ENCODE peak calls at places on chromosomes 7 and 10, in five cellular contexts. Q is IMR-90; L is CD4-positive, CD25-positive, alpha-beta regulatory T cell; Z is adrenal gland; B is left ventricle myocardium inferior. V is an unnamed sample.
A peak's percentile ranks its signal among the peaks of the same experiment; 100 is the strongest.

GRCh38 chr7:84204655-84205054 is 10.1 kb upstream of the SEMA3A start:
- DNase-seq in B (no peak), L (no peak), Z (no peak), Q (peak; percentile 88), V (no peak)

GRCh38 chr7:114392686-114393085 is 21.9 kb upstream of the FOXP2 start:
- DNase-seq in Q (no peak), L (no peak), B (no peak), Z (no peak), V (no peak)

GRCh38 chr10:70130878-70131559 is 1.6 kb downstream of the AIFM2 start:
- DNase-seq in L (no peak), Z (peak; percentile 36), Q (peak; percentile 71), B (no peak), V (no peak)

GRCh38 chr10:130739016-130739756 is 572.3 kb downstream of the TCERG1L start:
- DNase-seq in B (no peak), Q (no peak), L (no peak), Z (no peak), V (no peak)

GRCh38 chr10:110642980-110643655 is 1.0 kb upstream of the RBM20 start:
- DNase-seq in L (no peak), B (peak; percentile 26), Q (no peak), Z (no peak), V (no peak)

GRCh38 chr7:80775481-80775880 is 137.0 kb downstream of the CD36 start:
- DNase-seq in B (no peak), Z (no peak), L (no peak), Q (no peak), V (no peak)

GRCh38 chr10:46550795-46551700 is 5.4 kb downstream of the GPRIN2 start:
- DNase-seq in Q (no peak), B (peak; percentile 12), L (no peak), Z (no peak), V (peak; percentile 63)

GRCh38 chr10:114271014-114271778 is 32.1 kb downstream of the VWA2 start:
- DNase-seq in L (no peak), Z (no peak), B (no peak), Q (no peak), V (peak; percentile 78)

GRCh38 chr7:134660961-134661376 is 14.3 kb downstream of the BPGM start:
- DNase-seq in B (no peak), Q (peak; percentile 88), Z (no peak), L (no peak), V (no peak)

GRCh38 chr7:102008535-102009262 is 191.3 kb downstream of the CUX1 start:
- DNase-seq in B (no peak), Q (no peak), L (no peak), Z (no peak), V (peak; percentile 86)

GRCh38 chr10:112904000-112904399 is 46.0 kb upstream of the TCF7L2 start:
- DNase-seq in B (no peak), L (no peak), Z (no peak), Q (peak; percentile 60), V (no peak)

GRCh38 chr10:78599122-78599853 is 469.5 kb upstream of the ZMIZ1 start:
- DNase-seq in L (no peak), Z (no peak), Q (no peak), B (no peak), V (no peak)

GRCh38 chr7:151088856-151089699 is 2.8 kb downstream of the AGAP3 start:
- DNase-seq in L (no peak), Z (peak; percentile 69), Q (peak; percentile 76), B (peak; percentile 69), V (peak; percentile 68)
- H3K4me3 ChIP-seq in L (no peak overlapping the region), Z (no peak overlapping the region), Q (peak overlapping the region; percentile 86), B (peak overlapping the region; percentile 90), V (peak overlapping the region; percentile 82)

GRCh38 chr7:54129035-54129434 is 413.1 kb upstream of the VSTM2A start:
- DNase-seq in B (no peak), Z (no peak), L (no peak), Q (no peak), V (no peak)
- H3K9me3 ChIP-seq in B (peaks cover 51% of the 10 kb centered on the region), Z (no peaks in the 10 kb centered on the region), L (no peaks in the 10 kb centered on the region), Q (peaks cover 5% of the 10 kb centered on the region), V (no peaks in the 10 kb centered on the region)

GRCh38 chr10:12010353-12010752 is 32.3 kb downstream of the UPF2 start:
- DNase-seq in Z (no peak), L (no peak), B (no peak), Q (no peak), V (no peak)
- H3K36me3 ChIP-seq in Z (no peaks in the 10 kb centered on the region), L (peaks cover 58% of the 10 kb centered on the region), B (peaks cover 72% of the 10 kb centered on the region), Q (peaks cover 22% of the 10 kb centered on the region), V (peaks cover 79% of the 10 kb centered on the region)

GRCh38 chr7:93575555-93576397 is 1.3 kb upstream of the CALCR start:
- DNase-seq in L (no peak), Z (no peak), B (no peak), Q (no peak), V (no peak)
- H3K4me3 ChIP-seq in L (no peak overlapping the region), Z (no peak overlapping the region), B (no peak overlapping the region), Q (no peak overlapping the region), V (no peak overlapping the region)

GRCh38 chr7:158103378-158103777 is 484.2 kb downstream of the PTPRN2 start:
- DNase-seq in Z (no peak), L (no peak), B (no peak), Q (no peak), V (no peak)

GRCh38 chr7:158108646-158109293 is 478.9 kb downstream of the PTPRN2 start:
- DNase-seq in B (no peak), L (no peak), Z (no peak), Q (no peak), V (no peak)

GRCh38 chr7:158107806-158108205 is 479.8 kb downstream of the PTPRN2 start:
- DNase-seq in Z (no peak), B (no peak), L (no peak), Q (no peak), V (no peak)

GRCh38 chr7:158109364-158110033 is 478.1 kb downstream of the PTPRN2 start:
- DNase-seq in Q (no peak), Z (no peak), B (no peak), L (no peak), V (no peak)

DNA sequence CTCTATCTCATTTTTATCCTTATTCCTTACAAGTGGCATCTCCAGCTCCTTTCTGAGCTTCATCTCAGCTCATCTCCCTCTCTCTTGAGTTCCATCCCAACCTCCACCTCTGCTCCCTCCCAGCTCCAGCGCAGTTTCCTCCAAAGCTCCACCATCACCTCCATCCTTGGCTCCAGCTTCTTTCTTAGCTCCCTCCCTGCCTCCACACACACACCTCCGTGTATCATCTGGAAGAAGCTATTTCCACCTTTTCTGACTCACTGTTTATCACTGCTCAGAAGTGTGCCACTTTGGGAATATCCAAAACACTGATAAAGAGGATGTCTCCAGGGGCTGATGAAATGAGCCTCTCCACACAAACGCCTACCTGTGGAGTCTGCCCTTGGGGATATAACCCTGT is 481.4 kb downstream of the PTPRN2 start:
- DNase-seq in L (no peak), B (no peak), Q (no peak), Z (no peak), V (no peak)
- H3K9me3 ChIP-seq in L (no peaks in the 10 kb centered on the region), B (no peaks in the 10 kb centered on the region), Q (peaks cover 75% of the 10 kb centered on the region), Z (no peaks in the 10 kb centered on the region), V (peaks cover 6% of the 10 kb centered on the region)

GRCh38 chr10:32909461-32909860 is 48.6 kb downstream of the ITGB1 start:
- DNase-seq in Z (no peak), Q (peak; percentile 41), B (no peak), L (no peak), V (no peak)
- H3K36me3 ChIP-seq in Z (no peaks in the 10 kb centered on the region), Q (peaks cover 48% of the 10 kb centered on the region), B (peaks cover 81% of the 10 kb centered on the region), L (peaks cover 81% of the 10 kb centered on the region), V (peaks cover 99% of the 10 kb centered on the region)

V was measured in RWPE2.